ENCODE peak calls at places on chromosomes 7 and 10, in five cellular contexts. T is gastrocnemius medialis, E is right lobe of liver, J is brain microvascular endothelial cell, I is hepatocyte. U is an unnamed sample. For H3K27me3, the result is how much of the 10 kb centered on the place peaks cover.

GRCh38 chr7:99218406-99219184 is 10.7 kb upstream of the KPNA7 start:
- DNase-seq in I (no peak), J (no peak), E (no peak), T (no peak), U (no peak)

GRCh38 chr7:100102950-100103840 is 1.8 kb downstream of the AP4M1 start:
- DNase-seq in E (no peak), I (no peak), J (peak), T (no peak), U (no peak)

GRCh38 chr10:77158666-77159065 is 478.9 kb downstream of the KCNMA1 start:
- DNase-seq in T (no peak), I (no peak), E (no peak), J (no peak), U (no peak)

GRCh38 chr7:129832701-129833227 is 120.0 kb downstream of the UBE2H start:
- DNase-seq in J (no peak), T (no peak), I (no peak), E (no peak), U (no peak)

GRCh38 chr7:23486002-23486773 is 15.9 kb upstream of the IGF2BP3 start:
- DNase-seq in J (no peak), E (no peak), T (no peak), I (no peak), U (no peak)

GRCh38 chr7:142553216-142553615 is 196.1 kb upstream of the PRSS1 start:
- DNase-seq in J (no peak), E (no peak), T (no peak), I (no peak), U (no peak)

GRCh38 chr7:137671920-137672319 is 174.9 kb downstream of the DGKI start:
- DNase-seq in T (no peak), E (no peak), J (no peak), I (no peak), U (no peak)

GRCh38 chr7:112892263-112892662 is 102.1 kb upstream of the TMEM168 start:
- DNase-seq in E (no peak), J (peak), I (peak), T (no peak), U (no peak)

GRCh38 chr10:109393425-109393824 is 529.9 kb downstream of the XPNPEP1 start:
- DNase-seq in I (peak), T (no peak), J (no peak), E (no peak), U (no peak)

GRCh38 chr10:3584926-3585784 is 199.9 kb downstream of the KLF6 start:
- DNase-seq in T (no peak), E (no peak), I (no peak), J (no peak), U (no peak)

GRCh38 chr10:84348431-84348830 is 20.0 kb downstream of the CCSER2 start:
- DNase-seq in J (peak), E (no peak), T (no peak), I (no peak), U (no peak)

GRCh38 chr10:15084502-15084922 is 4.1 kb downstream of the ACBD7 start:
- DNase-seq in T (no peak), J (peak), E (no peak), I (peak), U (peak)

GRCh38 chr10:106557053-106557452 is 607.5 kb downstream of the SORCS1 start:
- DNase-seq in I (no peak), E (no peak), J (no peak), T (no peak), U (no peak)

GRCh38 chr10:124596116-124596785 is 134.6 kb downstream of the LHPP start:
- DNase-seq in I (no peak), J (no peak), E (peak), T (no peak), U (no peak)

GRCh38 chr10:70849582-70850016 is 33.9 kb downstream of the SGPL1 start:
- DNase-seq in J (peak), E (no peak), I (peak), T (no peak), U (no peak)

GRCh38 chr7:21454182-21454581 is 26.3 kb downstream of the SP4 start:
- DNase-seq in I (no peak), J (no peak), T (no peak), E (no peak), U (no peak)

GRCh38 chr10:43857206-43857952 is 208.7 kb upstream of the ZNF32 start:
- DNase-seq in E (no peak), I (no peak), J (peak), T (no peak), U (no peak)

GRCh38 chr7:73971315-73971700 is 56.7 kb upstream of the ELN start:
- DNase-seq in I (no peak), E (no peak), J (no peak), T (no peak), U (no peak)

GRCh38 chr7:138358850-138359341 is 101.2 kb upstream of the TRIM24 start:
- DNase-seq in T (no peak), J (no peak), E (no peak), I (no peak), U (no peak)

GRCh38 chr7:35035511-35035921 is 1.8 kb downstream of the DPY19L1 start:
- DNase-seq in J (peak), I (peak), T (no peak), E (no peak), U (no peak)

GRCh38 chr10:20901110-20901509 is 4.0 kb upstream of the NEBL start:
- DNase-seq in T (no peak), E (no peak), J (no peak), I (no peak), U (no peak)

GRCh38 chr10:46553238-46554049 is 3.0 kb downstream of the GPRIN2 start:
- DNase-seq in T (peak), J (no peak), E (peak), I (no peak), U (peak)

GRCh38 chr7:92751902-92752901 is 84.2 kb downstream of the CDK6 start:
- DNase-seq in E (no peak), J (peak), T (no peak), I (peak), U (no peak)

GRCh38 chr10:91010952-91011351 is 90.1 kb upstream of the ANKRD1 start:
- DNase-seq in T (no peak), E (no peak), I (no peak), J (no peak), U (no peak)

GRCh38 chr10:130013263-130013937 is 49.3 kb upstream of the EBF3 start:
- DNase-seq in E (no peak), J (no peak), T (no peak), I (no peak), U (no peak)

GRCh38 chr10:61899997-61900828 is 1.3 kb upstream of the ARID5B start:
- DNase-seq in I (peak), T (peak), J (peak), E (peak), U (peak)

GRCh38 chr10:125991009-125991788 is 94.8 kb downstream of the FANK1 start:
- DNase-seq in I (no peak), E (no peak), T (no peak), J (no peak), U (no peak)

GRCh38 chr10:29896053-29896452 is 163.3 kb downstream of the JCAD start:
- DNase-seq in E (no peak), T (no peak), I (no peak), J (peak), U (no peak)

GRCh38 chr10:79155301-79156081 is 86.7 kb downstream of the ZMIZ1 start:
- DNase-seq in T (no peak), J (no peak), E (no peak), I (no peak), U (peak)

GRCh38 chr10:119253433-119254174 is 46.2 kb downstream of the GRK5 start:
- DNase-seq in J (peak), T (peak), E (peak), I (peak), U (peak)

GRCh38 chr10:74213571-74214162 is 62.6 kb downstream of the ADK start:
- DNase-seq in E (no peak), J (peak), T (no peak), I (peak), U (no peak)
- TF ChIP-seq CTCF in E (peak), J (peak), T (peak), I (peak), U (peak)

GRCh38 chr10:132400041-132400546 is 3.1 kb downstream of the PWWP2B start:
- DNase-seq in E (peak), I (no peak), J (no peak), T (no peak), U (no peak)
- H3K27me3 ChIP-seq in E (under half), I (under half), J (under half), T (under half), U (under half)

GRCh38 chr10:34866848-34867247 is 51.8 kb upstream of the PARD3 start:
- DNase-seq in E (no peak), J (no peak), T (no peak), I (no peak), U (no peak)
- TF ChIP-seq CTCF in E (no peak), J (no peak), T (no peak), I (no peak), U (no peak)

GRCh38 chr10:44955408-44956070 is 4.1 kb upstream of the RASSF4 start:
- DNase-seq in J (no peak), E (no peak), T (peak), I (no peak), U (peak)
- H3K27me3 ChIP-seq in J (under half), E (under half), T (under half), I (under half), U (under half)

U was measured in tibial artery.